ENCODE peak calls at places on chromosomes 6 and 20, in four cellular contexts. D is GM23248, A is NCI-H1092 treated with DMSO at 0.1 percent for 48 hours, Y is T-helper 2 cell. P is an unnamed sample.

GRCh38 chr6:160082627-160083026 is 39.0 kb upstream of the SLC22A1 start:
- DNase-seq in D (no peak), A (no peak), Y (no peak), P (no peak)

GRCh38 chr20:25323486-25324246 is 67.0 kb downstream of the ABHD12 start:
- DNase-seq in D (no peak), Y (no peak), A (no peak), P (no peak)

GRCh38 chr6:80527552-80528052 is 421.1 kb downstream of the BCKDHB start:
- DNase-seq in Y (no peak), D (no peak), A (peak; percentile 85), P (peak; percentile 91)

GRCh38 chr20:13331536-13331935 is 110.5 kb downstream of the ISM1 start:
- DNase-seq in A (no peak), Y (no peak), D (peak; percentile 62), P (no peak)

GRCh38 chr6:144661101-144661806 is 376.1 kb downstream of the UTRN start:
- DNase-seq in Y (no peak), A (no peak), D (peak; percentile 21), P (no peak)

GRCh38 chr6:157240059-157240959 is 83.0 kb downstream of the TMEM242 start:
- DNase-seq in Y (no peak), A (peak; percentile 89), D (peak; percentile 93), P (peak; percentile 74)

GRCh38 chr6:106974999-106975698 is 620 bp upstream of the CD24 start:
- DNase-seq in D (peak; percentile 36), A (peak; percentile 86), Y (no peak), P (no peak)

GRCh38 chr6:38146658-38147027 is 327.1 kb downstream of the ZFAND3 start:
- DNase-seq in A (no peak), Y (no peak), D (no peak), P (no peak)

GRCh38 chr6:143782517-143782916 is 60.6 kb upstream of the LTV1 start:
- DNase-seq in Y (no peak), D (peak; percentile 45), A (no peak), P (no peak)

GRCh38 chr6:132414761-132415160 is 13.5 kb upstream of the MOXD1 start:
- DNase-seq in D (peak; percentile 70), Y (no peak), A (no peak), P (no peak)

GRCh38 chr6:43368517-43369160 is 808 bp downstream of the ZNF318 start:
- DNase-seq in A (peak; percentile 26), D (peak; percentile 82), Y (no peak), P (no peak)

GRCh38 chr20:57705103-57705899 is 4.5 kb downstream of the PMEPA1 start:
- DNase-seq in A (no peak), Y (no peak), D (no peak), P (no peak)

GRCh38 chr6:33663028-33663427 is 41.9 kb downstream of the ITPR3 start:
- DNase-seq in A (no peak), Y (no peak), D (no peak), P (no peak)

GRCh38 chr6:41591859-41592502 is 45.8 kb downstream of the FOXP4 start:
- DNase-seq in D (peak; percentile 55), A (peak; percentile 45), Y (peak; percentile 53), P (peak; percentile 61)